ENCODE peak calls at places on chromosomes 11 and 22, in five cellular contexts. M is stomach, V is HepG2, R is transverse colon, D is Panc1. X is an unnamed sample. For H3K4me1 and H3K9me3, the result is how much of the 10 kb centered on the place peaks cover.

GRCh38 chr11:109076870-109077269 is 345.1 kb upstream of the C11orf87 start:
- DNase-seq in M (no peak), R (no peak), V (no peak), D (no peak), X (no peak)

GRCh38 chr11:14544611-14545010 is 24.4 kb upstream of the PSMA1 start:
- DNase-seq in M (no peak), R (no peak), D (no peak), V (no peak), X (no peak)

GRCh38 chr11:69244286-69244685 is 49.7 kb upstream of the MYEOV start:
- DNase-seq in R (no peak), M (peak), V (no peak), D (no peak), X (no peak)

GRCh38 chr11:44326615-44327475 is 16.9 kb upstream of the ALX4 start:
- DNase-seq in V (no peak), M (no peak), R (no peak), D (no peak), X (peak)

GRCh38 chr11:86068138-86068861 is 584 bp downstream of the PICALM start:
- DNase-seq in M (peak), V (peak), R (peak), D (no peak), X (peak)

GRCh38 chr11:133955945-133956421 is 785 bp downstream of the IGSF9B start:
- DNase-seq in R (no peak), M (no peak), D (no peak), V (no peak), X (no peak)

GRCh38 chr22:47172771-47173534 is 410.5 kb downstream of the TBC1D22A start:
- DNase-seq in R (peak), V (no peak), M (no peak), D (no peak), X (peak)

GRCh38 chr11:129249351-129249750 is 57.2 kb upstream of the ARHGAP32 start:
- DNase-seq in M (no peak), D (no peak), R (no peak), V (no peak), X (no peak)

GRCh38 chr11:118921121-118921928 is 4.4 kb downstream of the BCL9L start:
- DNase-seq in R (peak), M (no peak), D (no peak), V (peak), X (peak)

GRCh38 chr11:111631666-111632039 is 29.4 kb downstream of the SIK2 start:
- DNase-seq in M (no peak), V (peak), D (no peak), R (no peak), X (no peak)

GRCh38 chr11:111631034-111631665 is 28.9 kb downstream of the SIK2 start:
- DNase-seq in D (no peak), M (no peak), V (peak), R (no peak), X (no peak)

GRCh38 chr11:111633248-111633647 is 31.0 kb downstream of the SIK2 start:
- DNase-seq in R (no peak), M (no peak), V (peak), D (no peak), X (no peak)

GRCh38 chr11:111633756-111634362 is 31.6 kb downstream of the SIK2 start:
- DNase-seq in D (no peak), V (peak), M (no peak), R (no peak), X (no peak)

GRCh38 chr11:111632798-111633197 is 30.5 kb downstream of the SIK2 start:
- DNase-seq in R (no peak), D (no peak), V (no peak), M (no peak), X (no peak)
- TF ChIP-seq POLR2AphosphoS5 in R (no peak), D (no peak), V (no peak), M (no peak), X (no peak)

GRCh38 chr11:78166832-78167469 is 21.5 kb downstream of the KCTD21 start:
- DNase-seq in R (no peak), D (no peak), V (no peak), M (no peak), X (no peak)
- H3K4me1 ChIP-seq in R (under half), D (under half), V (half or more), M (under half), X (under half)

GRCh38 chr22:49355206-49355920 is 472.3 kb downstream of the BRD1 start:
- DNase-seq in R (no peak), D (no peak), V (no peak), M (peak), X (no peak)

GRCh38 chr22:49358041-49358440 is 469.6 kb downstream of the BRD1 start:
- DNase-seq in D (no peak), R (no peak), V (no peak), M (peak), X (no peak)

GRCh38 chr22:49359061-49359460 is 468.6 kb downstream of the BRD1 start:
- DNase-seq in V (no peak), M (peak), D (no peak), R (no peak), X (no peak)

GRCh38 chr22:49354516-49355205 is 473.0 kb downstream of the BRD1 start:
- DNase-seq in M (peak), R (no peak), D (no peak), V (no peak), X (no peak)

DNA sequence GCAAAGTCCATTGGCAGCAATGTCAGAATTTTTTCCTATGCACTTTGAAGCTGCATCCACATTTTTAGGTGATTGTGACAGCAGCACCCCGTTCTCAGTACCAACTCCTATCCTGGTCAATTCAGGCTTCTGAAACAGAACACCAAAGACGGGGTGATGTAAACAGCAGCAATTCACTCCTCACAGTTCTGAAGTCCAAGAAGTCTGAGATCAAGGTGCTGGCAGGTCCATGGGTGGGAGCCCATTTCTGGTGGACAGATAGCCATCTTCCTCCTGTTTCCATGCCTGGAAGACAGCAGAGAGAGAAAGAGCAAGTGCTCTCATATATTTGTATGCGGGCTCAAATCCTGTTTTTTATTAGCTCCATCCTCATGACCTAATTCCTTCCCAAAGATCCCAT is 471.2 kb downstream of the BRD1 start:
- DNase-seq in V (no peak), D (no peak), M (peak), R (no peak), X (no peak)
- H3K9me3 ChIP-seq in V (under half), D (under half), M (under half), R (under half), X (under half)

GRCh38 chr22:39312410-39312809 is 7.0 kb downstream of the RPL3 start:
- DNase-seq in V (no peak), M (no peak), D (no peak), R (no peak), X (no peak)

GRCh38 chr22:39313258-39314001 is 6.0 kb downstream of the RPL3 start:
- DNase-seq in V (no peak), R (no peak), M (no peak), D (no peak), X (no peak)

GRCh38 chr22:39316440-39317083 is 2.9 kb downstream of the RPL3 start:
- DNase-seq in V (peak), M (peak), D (no peak), R (peak), X (peak)

GRCh38 chr22:39315389-39315788 is 4.0 kb downstream of the RPL3 start:
- DNase-seq in V (no peak), D (no peak), M (no peak), R (no peak), X (no peak)

GRCh38 chr22:39314251-39314971 is 5.0 kb downstream of the RPL3 start:
- DNase-seq in M (no peak), D (no peak), V (no peak), R (no peak), X (no peak)
- TF ChIP-seq POLR2AphosphoS5 in M (no peak), D (peak), V (peak), R (no peak), X (no peak)

GRCh38 chr11:114138411-114138810 is 78.9 kb downstream of the ZBTB16 start:
- DNase-seq in R (no peak), D (no peak), V (no peak), M (no peak), X (no peak)
- H3K4me1 ChIP-seq in R (half or more), D (under half), V (under half), M (half or more), X (half or more)

DNA sequence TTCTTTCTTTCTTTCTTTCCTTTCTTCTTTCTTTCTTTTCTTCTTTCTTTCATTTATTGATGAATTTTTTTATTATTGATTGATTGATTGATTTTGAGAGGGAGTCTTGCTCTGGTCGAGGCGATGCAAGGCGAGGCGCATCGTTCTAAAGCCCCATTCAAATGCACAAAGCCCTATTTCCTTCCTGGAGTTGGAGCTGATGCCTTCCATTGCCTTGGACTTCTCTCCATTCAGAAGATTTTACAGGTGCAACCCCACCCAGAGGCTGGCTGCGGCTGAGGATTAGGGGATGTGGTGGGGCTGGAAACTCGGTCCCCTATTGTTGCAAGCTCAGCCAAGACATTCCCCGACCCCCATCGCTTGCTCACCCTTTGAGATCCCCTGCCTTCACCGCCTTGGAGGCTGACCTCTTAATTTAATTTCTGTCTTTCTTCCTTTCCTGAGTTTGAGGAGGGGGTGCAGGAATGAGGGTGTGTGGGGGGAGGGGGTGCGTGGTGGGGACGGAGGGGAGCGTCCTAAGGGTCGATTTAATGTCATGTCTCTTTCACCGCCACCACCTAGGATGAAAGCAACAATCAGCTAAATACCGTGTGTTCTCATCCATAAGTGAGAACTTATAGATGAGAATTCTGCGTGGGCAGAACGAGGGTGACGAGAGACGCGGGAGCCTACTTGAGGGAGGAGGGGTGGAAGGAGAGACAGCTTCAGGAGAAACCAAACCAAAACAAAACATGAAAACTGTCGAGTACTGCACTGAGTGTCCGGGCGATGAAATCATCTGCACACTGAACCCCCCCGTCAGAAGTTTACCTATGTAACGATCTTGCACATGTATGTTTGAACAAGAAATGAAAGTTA is 3913.9 kb upstream of the OR11H1 start:
- DNase-seq in R (no peak), V (no peak), M (no peak), D (no peak), X (no peak)
- H3K9me3 ChIP-seq in R (under half), V (half or more), M (half or more), D (under half), X (half or more)

DNA sequence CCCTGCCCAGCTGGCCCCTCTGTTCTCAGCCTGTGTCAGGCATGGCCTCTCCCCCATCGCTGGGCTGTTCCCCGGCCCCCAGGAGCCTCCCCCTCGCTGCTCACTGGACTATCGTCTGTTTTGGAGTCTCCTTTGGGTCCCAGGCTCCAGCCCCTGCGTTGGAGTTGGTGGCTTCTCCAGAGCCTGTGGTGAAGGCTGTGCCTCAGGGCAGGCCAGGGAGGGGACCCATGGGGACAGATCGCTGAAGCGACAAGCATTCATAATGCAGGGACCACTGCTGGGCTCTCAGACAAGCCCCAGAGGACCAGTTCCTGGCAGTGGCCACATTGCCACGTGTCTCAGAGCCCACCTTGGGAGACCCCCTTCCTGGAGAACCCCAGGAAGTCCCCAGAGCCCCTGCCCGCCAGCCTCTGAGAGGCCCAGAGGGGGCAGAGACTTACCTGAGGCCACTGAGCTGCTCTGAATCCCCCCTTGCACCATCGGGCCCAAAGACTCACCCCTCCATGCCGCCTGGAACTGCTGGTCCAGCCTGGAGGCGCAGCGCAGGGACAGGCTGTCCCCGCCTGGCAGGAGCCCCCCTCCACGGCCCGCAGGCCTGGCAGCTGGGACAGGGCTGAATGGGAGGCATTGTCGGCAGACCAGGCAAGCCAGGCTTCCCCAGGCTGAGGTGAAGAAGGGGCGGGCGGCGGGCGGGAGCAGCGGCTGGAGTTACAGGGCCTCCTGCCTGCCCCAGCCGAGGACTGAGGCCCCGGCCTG is at the start of gene CHADL:
- DNase-seq in V (peak), R (no peak), D (no peak), M (no peak), X (no peak)
- TF ChIP-seq POLR2AphosphoS5 in V (no peak), R (no peak), D (no peak), M (no peak), X (no peak)

DNA sequence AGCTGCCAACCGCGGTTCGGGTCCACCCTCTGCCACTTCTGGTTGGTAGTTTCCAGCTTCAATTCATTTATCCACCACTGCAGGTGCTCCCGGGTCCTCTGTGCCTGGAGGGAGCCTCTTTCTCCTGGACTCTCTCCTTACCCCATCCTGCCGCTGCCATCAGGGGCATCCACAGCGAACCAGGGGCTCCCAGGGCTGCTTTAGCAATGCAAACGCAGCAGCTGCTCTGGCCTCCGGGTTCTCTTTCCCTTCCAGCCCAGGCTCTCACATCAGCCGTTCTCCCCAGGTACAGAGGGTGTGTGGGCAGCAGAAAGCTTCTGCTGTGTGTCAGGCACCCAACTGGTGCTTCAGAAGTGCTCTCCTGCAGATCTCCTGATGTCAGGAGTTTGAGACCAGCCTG is 27.9 kb downstream of the NFAM1 start:
- DNase-seq in M (no peak), V (no peak), D (no peak), R (no peak), X (no peak)
- H3K4me1 ChIP-seq in M (under half), V (under half), D (under half), R (under half), X (under half)

GRCh38 chr22:49599691-49600451 is 227.8 kb downstream of the BRD1 start:
- DNase-seq in V (no peak), R (no peak), M (no peak), D (no peak), X (no peak)
- H3K9me3 ChIP-seq in V (under half), R (under half), M (under half), D (under half), X (under half)

GRCh38 chr22:36470994-36471331 is 10.5 kb downstream of the TXN2 start:
- DNase-seq in V (no peak), R (no peak), D (no peak), M (no peak), X (no peak)
- TF ChIP-seq POLR2AphosphoS5 in V (no peak), R (peak), D (no peak), M (peak), X (no peak)

X was measured in upper lobe of left lung.